ENCODE peak calls at places on chromosomes 3 and 15, in four cellular contexts. G is mammary epithelial cell, M is neuronal stem cell, J is renal cortical epithelial cell. Z is an unnamed sample.

GRCh38 chr3:53493997-53494791 is at the start of gene CACNA1D:
- DNase-seq in J (no peak), G (peak), M (no peak), Z (no peak)

GRCh38 chr3:191361456-191361855 is 31.1 kb upstream of the UTS2B start:
- DNase-seq in J (no peak), M (peak), G (no peak), Z (no peak)

GRCh38 chr3:195187609-195188529 is 83.1 kb downstream of the XXYLT1 start:
- DNase-seq in J (peak), G (peak), M (no peak), Z (peak)

GRCh38 chr3:58009749-58010535 is 1.7 kb downstream of the FLNB start:
- DNase-seq in J (no peak), M (no peak), G (peak), Z (no peak)

GRCh38 chr3:50264389-50264963 is 4.5 kb upstream of the SEMA3B start:
- DNase-seq in J (peak), G (no peak), M (peak), Z (peak)

GRCh38 chr3:34108976-34109375 is 310.5 kb downstream of the PDCD6IP start:
- DNase-seq in G (no peak), M (no peak), J (no peak), Z (no peak)

GRCh38 chr3:63521657-63522056 is 130.8 kb upstream of the SNTN start:
- DNase-seq in M (no peak), G (no peak), J (no peak), Z (no peak)

GRCh38 chr3:22835041-22835440 is 368.1 kb upstream of the UBE2E2 start:
- DNase-seq in G (peak), J (peak), M (no peak), Z (no peak)

GRCh38 chr3:135759651-135760050 is 205.9 kb upstream of the PPP2R3A start:
- DNase-seq in G (no peak), J (no peak), M (no peak), Z (no peak)

GRCh38 chr3:171175840-171176239 is 149.3 kb upstream of the SLC2A2 start:
- DNase-seq in M (no peak), G (no peak), J (no peak), Z (no peak)

GRCh38 chr3:174355505-174355904 is 503.6 kb upstream of the NAALADL2 start:
- DNase-seq in M (peak), J (peak), G (peak), Z (no peak)

GRCh38 chr3:191324936-191325335 is 4.3 kb upstream of the CCDC50 start:
- DNase-seq in G (no peak), M (no peak), J (no peak), Z (no peak)

GRCh38 chr3:165837058-165837525 is at the start of gene BCHE:
- DNase-seq in G (no peak), M (peak), J (peak), Z (no peak)

GRCh38 chr15:63038926-63039673 is 3.4 kb upstream of the TPM1 start:
- DNase-seq in G (peak), M (no peak), J (peak), Z (no peak)

GRCh38 chr3:171257251-171258179 is 202.7 kb downstream of the TNIK start:
- DNase-seq in G (no peak), J (no peak), M (no peak), Z (no peak)

GRCh38 chr15:74955017-74955416 is 1.6 kb downstream of the RPP25 start:
- DNase-seq in M (no peak), G (no peak), J (no peak), Z (no peak)

GRCh38 chr3:51953445-51953844 is 1.7 kb upstream of the GPR62 start:
- DNase-seq in G (peak), M (no peak), J (no peak), Z (no peak)

GRCh38 chr15:36497903-36498302 is 81.5 kb upstream of the CDIN1 start:
- DNase-seq in M (no peak), J (no peak), G (no peak), Z (no peak)

GRCh38 chr3:195075941-195076875 is 194.8 kb downstream of the XXYLT1 start:
- DNase-seq in J (no peak), M (no peak), G (no peak), Z (peak)

GRCh38 chr3:98343647-98344507 is 9.8 kb upstream of the OR5K4 start:
- DNase-seq in G (peak), M (peak), J (peak), Z (peak)

GRCh38 chr15:70154440-70155347 is 57.0 kb upstream of the TLE3 start:
- DNase-seq in G (no peak), M (no peak), J (no peak), Z (no peak)

GRCh38 chr15:56533741-56534416 is 68.9 kb upstream of the MNS1 start:
- DNase-seq in M (no peak), J (no peak), G (no peak), Z (no peak)

GRCh38 chr3:111947179-111947727 is 31.6 kb upstream of the ABHD10 start:
- DNase-seq in J (peak), G (peak), M (no peak), Z (peak)

GRCh38 chr3:174859109-174859735 is at the start of gene NAALADL2:
- DNase-seq in G (peak), J (peak), M (no peak), Z (no peak)

Z was measured in HFF-Myc.